ENCODE peak calls at places on chromosomes 11 and 22, in six cellular contexts. C, M, U, B, L and D are unnamed samples.

GRCh38 chr22:20957118-20957690 is 9.9 kb upstream of the AIFM3 start:
- DNase-seq in C (peak), M (no peak), U (no peak), B (no peak), L (no peak), D (no peak)

GRCh38 chr11:44016129-44016528 is 31.7 kb upstream of the ACCSL start:
- DNase-seq in C (peak), M (peak), U (peak), B (no peak), L (no peak), D (no peak)

GRCh38 chr11:58796333-58797049 is 48.0 kb downstream of the GLYATL2 start:
- DNase-seq in C (no peak), M (no peak), U (no peak), B (no peak), L (no peak), D (no peak)

GRCh38 chr22:19871023-19871844 is 16.6 kb upstream of the GNB1L start:
- DNase-seq in C (no peak), M (no peak), U (no peak), B (no peak), L (no peak), D (peak)

GRCh38 chr11:115349427-115349826 is 154.8 kb downstream of the CADM1 start:
- DNase-seq in C (no peak), M (no peak), U (no peak), B (no peak), L (no peak), D (no peak)

GRCh38 chr11:113874096-113874919 is 1.1 kb downstream of the USP28 start:
- DNase-seq in C (no peak), M (no peak), U (peak), B (no peak), L (no peak), D (no peak)

GRCh38 chr22:20957691-20958440 is 9.2 kb upstream of the AIFM3 start:
- DNase-seq in C (peak), M (no peak), U (no peak), B (no peak), L (no peak), D (no peak)

GRCh38 chr11:12132790-12133145 is 22.4 kb downstream of the MICAL2 start:
- DNase-seq in C (no peak), M (no peak), U (no peak), B (no peak), L (no peak), D (no peak)

GRCh38 chr11:112247198-112247597 is 13.5 kb downstream of the PLET1 start:
- DNase-seq in C (no peak), M (no peak), U (no peak), B (no peak), L (no peak), D (no peak)

GRCh38 chr11:57885298-57886035 is 123.9 kb downstream of the CTNND1 start:
- DNase-seq in C (peak), M (peak), U (peak), B (peak), L (no peak), D (peak)

GRCh38 chr11:1047576-1048156 is 11.1 kb upstream of the MUC6 start:
- DNase-seq in C (no peak), M (no peak), U (no peak), B (no peak), L (no peak), D (no peak)

GRCh38 chr11:26778000-26778757 is 56.3 kb upstream of the SLC5A12 start:
- DNase-seq in C (no peak), M (no peak), U (no peak), B (no peak), L (peak), D (no peak)

GRCh38 chr11:114762437-114762836 is 84.1 kb downstream of the NXPE2 start:
- DNase-seq in C (no peak), M (peak), U (peak), B (peak), L (no peak), D (peak)

DNA sequence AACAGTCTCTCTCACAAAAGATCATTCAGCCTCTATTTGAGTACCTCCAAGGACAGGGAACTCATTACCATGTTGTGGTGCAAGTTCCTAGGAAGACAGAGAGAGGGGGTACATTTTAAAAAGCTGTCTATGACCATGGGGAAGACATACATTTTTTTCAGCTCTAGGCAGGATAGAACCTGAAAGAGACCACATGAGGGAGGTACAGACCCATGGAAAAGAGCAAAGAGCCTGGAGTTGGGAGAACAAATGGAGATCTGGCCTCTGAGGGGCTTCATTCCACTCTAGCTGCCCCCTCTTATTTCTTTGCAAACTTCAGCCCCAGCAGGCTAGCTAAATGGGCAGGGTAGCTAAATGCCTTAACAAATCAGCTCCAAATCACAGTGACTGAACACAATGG is 36.3 kb downstream of the KCNC1 start:
- DNase-seq in C (no peak), M (no peak), U (no peak), B (no peak), L (no peak), D (no peak)
- TF ChIP-seq CTCF in C (no peak), M (peak), U (no peak), B (no peak), L (no peak), D (no peak)

DNA sequence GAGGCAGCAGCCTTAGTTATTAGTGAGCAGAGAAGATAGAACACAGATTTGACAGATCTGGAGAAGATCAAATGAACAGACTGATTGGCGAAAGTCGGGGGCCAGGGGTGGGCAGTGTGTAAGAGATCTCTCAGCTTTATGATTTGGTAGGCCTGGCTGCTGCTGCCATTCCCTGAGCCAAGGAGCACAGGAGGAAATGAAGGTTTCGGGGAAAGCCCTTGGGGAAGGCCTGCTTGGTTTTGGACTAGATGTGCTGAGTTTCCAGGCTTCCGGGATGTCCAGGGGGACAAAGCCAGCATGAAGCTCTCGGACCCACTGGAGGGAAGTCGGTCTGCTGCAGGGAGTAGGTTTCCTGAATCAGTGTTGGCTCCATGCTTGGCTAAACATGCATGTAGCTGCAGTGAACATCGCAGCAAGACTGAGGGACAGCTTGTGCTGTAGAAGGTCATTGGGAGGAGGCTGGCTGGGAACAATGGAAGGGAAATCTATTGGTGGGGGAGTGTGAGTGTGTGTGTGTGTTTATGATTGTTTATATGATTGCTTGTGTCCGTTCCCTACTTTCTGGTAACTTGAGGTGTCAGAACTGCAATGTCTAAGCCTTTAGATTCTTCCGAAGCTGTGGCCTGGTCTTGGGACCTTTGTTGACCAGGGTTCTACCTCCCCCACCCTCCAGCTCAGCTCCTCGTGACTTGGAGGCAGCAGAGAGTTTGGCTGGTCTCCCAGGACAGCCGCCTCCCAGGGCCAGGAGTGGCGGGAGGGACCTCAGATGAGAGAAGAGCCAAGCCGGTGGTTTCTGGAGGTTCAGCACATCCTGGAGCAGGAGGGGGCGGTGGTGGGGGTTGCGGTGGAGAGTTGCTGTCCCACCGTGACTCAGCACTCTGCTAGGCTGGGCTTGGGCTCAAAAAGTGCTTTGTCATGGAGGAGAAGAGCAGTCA is 4.0 kb upstream of the FTH1 start:
- DNase-seq in C (peak), M (peak), U (peak), B (peak), L (peak), D (peak)
- TF ChIP-seq CTCF in C (no peak), M (peak), U (no peak), B (no peak), L (peak), D (no peak)

DNA sequence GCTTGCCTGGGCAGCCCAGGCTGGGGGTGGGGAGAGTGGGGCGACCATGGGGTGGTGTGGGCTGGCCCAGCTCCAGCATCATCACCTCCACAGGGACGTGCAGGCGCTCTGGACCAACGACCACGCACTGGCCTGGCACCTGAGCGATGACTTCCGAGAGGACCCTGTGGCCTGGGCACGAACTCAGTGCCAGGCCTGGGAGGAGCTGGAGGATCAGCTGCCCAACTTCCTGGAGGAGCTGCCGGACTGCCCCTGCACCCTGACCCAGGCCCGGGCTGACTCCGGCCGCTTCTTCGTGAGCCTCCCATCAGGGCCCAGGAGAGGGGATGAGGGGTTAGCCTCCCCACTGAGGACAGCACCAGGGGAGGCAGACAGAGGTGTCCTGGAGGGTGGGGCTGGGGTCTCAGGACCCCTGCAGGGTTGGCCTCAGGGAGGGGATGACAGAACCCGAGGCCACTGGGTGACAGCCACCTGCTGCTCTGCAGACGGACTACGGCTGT is 3.8 kb downstream of the SUSD2 start:
- DNase-seq in C (no peak), M (no peak), U (no peak), B (no peak), L (no peak), D (no peak)
- TF ChIP-seq CTCF in C (no peak), M (no peak), U (no peak), B (no peak), L (no peak), D (no peak)

GRCh38 chr22:46997311-46997970 is 235.0 kb downstream of the TBC1D22A start:
- DNase-seq in C (no peak), M (no peak), U (no peak), B (no peak), L (no peak), D (no peak)

GRCh38 chr22:46995501-46996360 is 233.3 kb downstream of the TBC1D22A start:
- DNase-seq in C (no peak), M (no peak), U (no peak), B (no peak), L (no peak), D (no peak)

GRCh38 chr22:46998346-46998745 is 235.9 kb downstream of the TBC1D22A start:
- DNase-seq in C (no peak), M (no peak), U (no peak), B (no peak), L (no peak), D (no peak)

GRCh38 chr22:46994983-46995382 is 232.5 kb downstream of the TBC1D22A start:
- DNase-seq in C (no peak), M (no peak), U (no peak), B (no peak), L (no peak), D (no peak)

GRCh38 chr22:46996595-46997310 is 234.3 kb downstream of the TBC1D22A start:
- DNase-seq in C (no peak), M (no peak), U (no peak), B (no peak), L (no peak), D (no peak)
- TF ChIP-seq CTCF in C (peak), M (peak), U (no peak), B (no peak), L (peak), D (no peak)

DNA sequence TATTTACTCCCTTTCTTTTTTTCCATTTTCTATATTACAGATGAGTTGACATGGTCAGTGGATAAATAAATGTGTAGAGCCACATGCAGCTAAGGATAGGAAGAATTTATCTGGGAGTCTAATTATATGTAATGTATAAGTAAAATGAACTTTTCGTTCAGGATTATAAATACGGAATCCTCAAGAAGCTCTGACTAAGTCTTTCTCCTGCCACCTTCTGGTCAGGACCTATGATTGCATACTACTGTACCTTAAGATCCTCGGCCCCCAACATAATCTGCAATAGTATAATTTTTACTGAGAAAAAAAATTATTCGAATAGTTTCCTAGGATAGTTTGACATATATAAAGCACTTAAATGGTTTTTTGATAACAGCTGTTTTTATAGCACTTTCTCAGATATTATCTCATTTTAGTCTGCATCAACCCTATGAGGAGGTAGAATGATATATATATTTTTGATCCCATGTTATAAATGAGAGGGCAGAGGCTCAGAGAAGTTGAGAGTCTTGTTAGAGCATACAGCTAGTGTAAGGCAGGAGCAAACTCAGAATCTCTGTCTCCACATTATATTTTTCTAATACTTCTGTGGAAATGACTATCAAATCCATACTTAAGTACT is 36.1 kb downstream of the CCDC90B start:
- DNase-seq in C (no peak), M (peak), U (peak), B (no peak), L (no peak), D (peak)
- TF ChIP-seq CTCF in C (peak), M (peak), U (peak), B (peak), L (peak), D (peak)

GRCh38 chr11:119624102-119624615 is 104.8 kb downstream of the NECTIN1 start:
- DNase-seq in C (no peak), M (no peak), U (peak), B (no peak), L (no peak), D (peak)
- TF ChIP-seq CTCF in C (peak), M (peak), U (peak), B (peak), L (peak), D (peak)

GRCh38 chr11:123247498-123247799 is 52.4 kb upstream of the CLMP start:
- DNase-seq in C (no peak), M (no peak), U (no peak), B (no peak), L (no peak), D (no peak)
- TF ChIP-seq CTCF in C (peak), M (no peak), U (no peak), B (no peak), L (no peak), D (peak)

DNA sequence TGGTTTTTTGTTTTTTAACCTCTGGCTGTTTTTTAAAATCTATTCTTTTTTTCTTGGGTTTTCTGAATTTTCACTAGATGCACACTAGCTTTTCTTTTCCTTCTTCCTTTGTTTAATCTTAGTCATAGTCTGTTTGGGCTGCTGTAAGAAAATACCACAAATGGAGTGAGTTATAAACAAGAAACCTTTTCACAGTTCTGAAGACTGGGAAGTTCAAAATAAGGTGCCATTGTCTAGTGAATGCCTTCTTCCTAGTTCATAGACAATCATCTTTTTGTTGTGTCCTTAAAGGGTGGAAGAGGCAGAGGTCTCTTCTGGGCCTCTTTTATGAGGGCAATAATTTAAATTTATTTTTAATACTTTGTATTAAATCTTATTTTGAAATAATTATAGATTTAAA is 532.9 kb upstream of the ANO5 start:
- DNase-seq in C (no peak), M (no peak), U (no peak), B (no peak), L (no peak), D (no peak)
- TF ChIP-seq CTCF in C (no peak), M (no peak), U (no peak), B (no peak), L (no peak), D (no peak)